ENCODE peak calls at places on chromosome 9, in seven cellular contexts. L, J, W, H, E, Z and I are unnamed samples.

GRCh38 chr9:126844085-126844484 is 16.4 kb upstream of the ZBTB34 start:
- DNase-seq in L (no peak), J (no peak), W (no peak), H (peak; percentile 92), E (no peak), Z (no peak), I (no peak)

GRCh38 chr9:2489838-2490314 is 131.7 kb upstream of the VLDLR start:
- DNase-seq in L (no peak), J (no peak), W (no peak), H (peak; percentile 66), E (no peak), Z (no peak), I (no peak)

GRCh38 chr9:125428060-125428481 is 166.4 kb downstream of the GAPVD1 start:
- DNase-seq in L (no peak), J (no peak), W (no peak), H (peak; percentile 36), E (peak; percentile 40), Z (no peak), I (peak; percentile 55)

GRCh38 chr9:113558632-113559502 is 95.3 kb downstream of the RGS3 start:
- DNase-seq in L (peak; percentile 78), J (peak; percentile 86), W (peak; percentile 65), H (peak; percentile 78), E (peak; percentile 93), Z (no peak), I (peak; percentile 93)

GRCh38 chr9:120344230-120344629 is 235.7 kb downstream of the CDK5RAP2 start:
- DNase-seq in L (no peak), J (no peak), W (peak; percentile 23), H (peak; percentile 84), E (no peak), Z (no peak), I (no peak)

GRCh38 chr9:121454972-121455371 is 44.7 kb downstream of the GGTA1 start:
- DNase-seq in L (no peak), J (no peak), W (no peak), H (no peak), E (no peak), Z (no peak), I (no peak)

GRCh38 chr9:109264865-109265532 is 55.9 kb downstream of the EPB41L4B start:
- DNase-seq in L (peak; percentile 29), J (no peak), W (no peak), H (peak; percentile 58), E (no peak), Z (no peak), I (peak; percentile 81)

GRCh38 chr9:93288891-93289883 is 105.2 kb downstream of the WNK2 start:
- DNase-seq in L (no peak), J (peak; percentile 72), W (peak; percentile 78), H (peak; percentile 60), E (no peak), Z (no peak), I (no peak)

GRCh38 chr9:34185778-34186551 is 7.1 kb downstream of the UBAP1 start:
- DNase-seq in L (no peak), J (no peak), W (peak; percentile 38), H (peak; percentile 96), E (peak; percentile 54), Z (no peak), I (peak; percentile 39)

GRCh38 chr9:87223397-87224246 is 274.0 kb upstream of the DAPK1 start:
- DNase-seq in L (peak; percentile 10), J (no peak), W (no peak), H (no peak), E (no peak), Z (no peak), I (no peak)

GRCh38 chr9:94782367-94783120 is 56.0 kb downstream of the AOPEP start:
- DNase-seq in L (no peak), J (no peak), W (no peak), H (peak; percentile 81), E (no peak), Z (no peak), I (no peak)

GRCh38 chr9:125902224-125902623 is 155.1 kb downstream of the PBX3 start:
- DNase-seq in L (no peak), J (no peak), W (no peak), H (peak; percentile 68), E (no peak), Z (no peak), I (no peak)

GRCh38 chr9:131747352-131747751 is 7.5 kb upstream of the RAPGEF1 start:
- DNase-seq in L (no peak), J (no peak), W (peak; percentile 77), H (peak; percentile 82), E (no peak), Z (no peak), I (no peak)

GRCh38 chr9:114308361-114308950 is 14.4 kb upstream of the ORM1 start:
- DNase-seq in L (no peak), J (peak; percentile 58), W (no peak), H (no peak), E (no peak), Z (no peak), I (no peak)

GRCh38 chr9:806285-807156 is 35.0 kb upstream of the DMRT1 start:
- DNase-seq in L (no peak), J (no peak), W (peak; percentile 27), H (peak; percentile 57), E (no peak), Z (no peak), I (no peak)

GRCh38 chr9:120348951-120349429 is 231.0 kb downstream of the CDK5RAP2 start:
- DNase-seq in L (no peak), J (no peak), W (peak; percentile 72), H (peak; percentile 69), E (no peak), Z (no peak), I (peak; percentile 32)

GRCh38 chr9:92426501-92426900 is 2.2 kb upstream of the OMD start:
- DNase-seq in L (no peak), J (no peak), W (no peak), H (no peak), E (no peak), Z (no peak), I (no peak)

GRCh38 chr9:5953743-5954707 is 61.4 kb downstream of the RANBP6 start:
- DNase-seq in L (no peak), J (no peak), W (peak; percentile 20), H (no peak), E (no peak), Z (no peak), I (no peak)

GRCh38 chr9:105157178-105157583 is 87.3 kb upstream of the SLC44A1 start:
- DNase-seq in L (peak; percentile 47), J (peak; percentile 74), W (peak; percentile 80), H (peak; percentile 84), E (peak; percentile 75), Z (no peak), I (peak; percentile 77)

GRCh38 chr9:78788101-78788500 is 491.2 kb downstream of the PSAT1 start:
- DNase-seq in L (no peak), J (no peak), W (no peak), H (peak; percentile 61), E (no peak), Z (no peak), I (no peak)

GRCh38 chr9:104836235-104836634 is 72.3 kb downstream of the NIPSNAP3B start:
- DNase-seq in L (no peak), J (no peak), W (no peak), H (peak; percentile 51), E (no peak), Z (no peak), I (no peak)

GRCh38 chr9:84668204-84669007 is 1.1 kb upstream of the NTRK2 start:
- DNase-seq in L (peak; percentile 73), J (peak; percentile 83), W (peak; percentile 88), H (peak; percentile 76), E (peak; percentile 70), Z (no peak), I (peak; percentile 93)

DNA sequence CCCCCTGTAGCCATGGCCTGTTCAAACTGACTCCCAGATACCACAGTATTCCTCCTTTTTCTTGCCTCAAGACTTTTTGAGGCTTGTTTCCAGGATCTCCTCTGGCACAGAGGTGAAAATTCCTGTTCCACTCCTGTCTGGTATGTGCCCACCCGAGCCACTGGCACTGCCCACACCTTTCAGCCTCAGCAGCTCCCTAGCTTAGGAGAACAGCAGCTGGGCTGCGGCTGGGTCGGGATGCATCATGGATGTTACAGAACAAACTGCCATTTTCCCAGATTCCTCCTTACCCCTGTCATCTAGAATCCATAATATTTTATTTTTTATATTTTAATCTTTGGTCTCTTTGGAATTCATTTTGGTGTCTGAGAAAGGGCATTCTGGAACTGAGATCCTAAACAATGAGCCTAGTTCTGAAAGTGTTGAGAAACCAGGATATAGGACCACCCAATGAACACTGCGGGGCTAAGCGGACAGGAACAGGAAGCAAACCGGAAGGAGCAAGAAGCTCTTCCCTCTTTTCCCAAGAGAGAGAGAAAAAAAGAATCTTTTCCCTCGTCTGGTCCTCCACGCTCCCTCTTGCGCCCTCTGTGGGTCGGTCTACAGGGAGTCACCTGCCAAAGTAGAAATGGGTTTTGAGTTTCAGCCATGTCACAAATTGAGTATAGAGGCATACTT is 12.5 kb downstream of the OR2S2 start:
- DNase-seq in L (peak; percentile 86), J (peak; percentile 85), W (peak; percentile 91), H (peak; percentile 93), E (peak; percentile 87), Z (peak; percentile 42), I (peak; percentile 88)
- H3K4me3 ChIP-seq in L (peak overlapping the region; percentile 45), J (no peak overlapping the region), W (no peak overlapping the region), H (peak overlapping the region; percentile 51), E (no peak overlapping the region), Z (peak overlapping the region; percentile 35), I (no peak overlapping the region)

GRCh38 chr9:135019224-135019623 is 68.2 kb upstream of the OLFM1 start:
- DNase-seq in L (no peak), J (no peak), W (no peak), H (no peak), E (no peak), Z (no peak), I (no peak)
- H3K27me3 ChIP-seq in L (no peaks in the 10 kb centered on the region), J (no peaks in the 10 kb centered on the region), W (peaks cover 5% of the 10 kb centered on the region), H (peaks cover 7% of the 10 kb centered on the region), E (no peaks in the 10 kb centered on the region), Z (no peaks in the 10 kb centered on the region), I (no peaks in the 10 kb centered on the region)

DNA sequence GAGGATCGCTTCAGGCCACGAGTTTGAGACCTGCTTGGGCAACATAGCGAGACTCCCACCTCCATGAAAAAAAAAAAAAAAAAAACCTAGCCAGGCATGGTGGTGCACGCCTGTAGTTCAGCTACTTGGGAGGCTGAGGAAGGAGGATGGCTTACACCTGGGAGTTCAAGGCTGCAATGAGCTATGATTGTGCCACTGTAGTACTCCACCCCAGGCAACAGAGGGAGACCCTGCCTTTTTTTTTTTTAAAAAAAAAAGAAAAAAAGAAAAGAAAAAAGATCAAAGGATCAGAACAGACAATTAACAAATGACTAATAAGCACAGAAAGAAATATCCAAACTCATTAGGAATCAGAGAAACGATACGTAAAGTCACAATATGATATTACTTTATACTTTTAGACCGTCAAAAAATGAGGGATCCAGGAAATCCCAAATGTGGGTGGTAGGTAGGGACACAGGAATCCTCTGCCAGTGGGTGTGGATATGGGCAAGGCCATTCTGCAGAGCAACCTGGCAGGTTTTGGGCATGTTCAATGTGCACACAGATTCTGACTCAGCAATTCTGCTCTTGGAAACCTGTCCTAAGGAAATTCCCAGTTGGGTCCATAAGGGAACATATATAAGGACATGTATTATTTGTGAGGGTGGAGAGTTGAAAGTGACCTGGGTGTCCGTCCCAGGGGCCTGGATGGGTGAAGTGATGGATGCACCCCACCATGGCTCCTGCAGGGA is 144.7 kb upstream of the TBC1D2 start:
- DNase-seq in L (no peak), J (no peak), W (no peak), H (no peak), E (no peak), Z (no peak), I (no peak)
- H3K4me3 ChIP-seq in L (no peak overlapping the region), J (no peak overlapping the region), W (no peak overlapping the region), H (no peak overlapping the region), E (no peak overlapping the region), Z (no peak overlapping the region), I (no peak overlapping the region)

GRCh38 chr9:38428062-38428461 is 3.8 kb upstream of the IGFBPL1 start:
- DNase-seq in L (no peak), J (no peak), W (no peak), H (no peak), E (no peak), Z (no peak), I (no peak)
- H3K27me3 ChIP-seq in L (peaks cover 7% of the 10 kb centered on the region), J (peaks cover 25% of the 10 kb centered on the region), W (peaks cover 32% of the 10 kb centered on the region), H (peaks cover 29% of the 10 kb centered on the region), E (no peaks in the 10 kb centered on the region), Z (peaks cover 16% of the 10 kb centered on the region), I (no peaks in the 10 kb centered on the region)

GRCh38 chr9:134591573-134591981 is 50.0 kb upstream of the COL5A1 start:
- DNase-seq in L (no peak), J (no peak), W (no peak), H (peak; percentile 88), E (no peak), Z (no peak), I (peak; percentile 44)
- H3K4me3 ChIP-seq in L (no peak overlapping the region), J (no peak overlapping the region), W (no peak overlapping the region), H (peak overlapping the region; percentile 59), E (no peak overlapping the region), Z (no peak overlapping the region), I (no peak overlapping the region)